ENCODE peak calls at places on chromosomes 3 and 15, in seven cellular contexts. N is MV-4-11; Q is amygdala; E is dermis microvascular lymphatic vessel endothelial cell; B is breast epithelium; H is GM19239; I is effector CD4-positive, alpha-beta T cell. K is an unnamed sample.

GRCh38 chr3:157176108-157176507 is 16.2 kb upstream of the CCNL1 start:
- DNase-seq in N (no peak), Q (no peak), E (peak; percentile 23), B (no peak), H (no peak), I (no peak), K (no peak)

GRCh38 chr15:62966294-62966693 is 76.3 kb upstream of the TPM1 start:
- DNase-seq in N (no peak), Q (no peak), E (no peak), B (no peak), H (no peak), I (no peak), K (no peak)

GRCh38 chr3:155303540-155303939 is 10.1 kb upstream of the STRIT1 start:
- DNase-seq in N (no peak), Q (no peak), E (no peak), B (no peak), H (no peak), I (no peak), K (no peak)

GRCh38 chr3:177300039-177300833 is 103.0 kb upstream of the TBL1XR1 start:
- DNase-seq in N (peak; percentile 78), Q (no peak), E (no peak), B (no peak), H (peak; percentile 24), I (no peak), K (peak; percentile 36)

GRCh38 chr3:65368866-65369265 is 669.9 kb downstream of the MAGI1 start:
- DNase-seq in N (no peak), Q (no peak), E (no peak), B (no peak), H (no peak), I (no peak), K (no peak)

GRCh38 chr15:55247766-55248427 is 41.7 kb downstream of the RAB27A start:
- DNase-seq in N (peak; percentile 66), Q (no peak), E (no peak), B (no peak), H (no peak), I (no peak), K (no peak)

GRCh38 chr3:121592856-121593702 is at the start of gene FBXO40:
- DNase-seq in N (no peak), Q (no peak), E (no peak), B (no peak), H (no peak), I (no peak), K (no peak)

GRCh38 chr3:159158801-159159200 is 356.9 kb downstream of the MFSD1 start:
- DNase-seq in N (no peak), Q (no peak), E (no peak), B (no peak), H (no peak), I (no peak), K (no peak)

GRCh38 chr3:113275876-113276580 is 64.7 kb downstream of the BOC start:
- DNase-seq in N (peak; percentile 93), Q (no peak), E (no peak), B (peak; percentile 49), H (peak; percentile 72), I (no peak), K (peak; percentile 82)

GRCh38 chr15:92914768-92915221 is 14.7 kb downstream of the CHD2 start:
- DNase-seq in N (no peak), Q (no peak), E (no peak), B (no peak), H (no peak), I (no peak), K (no peak)

GRCh38 chr15:91049378-91050127 is 27.2 kb upstream of the VPS33B start:
- DNase-seq in N (peak; percentile 65), Q (peak; percentile 52), E (peak; percentile 60), B (peak; percentile 42), H (peak; percentile 18), I (peak; percentile 21), K (peak; percentile 62)

GRCh38 chr3:124535306-124535705 is 194.9 kb upstream of the UMPS start:
- DNase-seq in N (no peak), Q (no peak), E (no peak), B (no peak), H (no peak), I (no peak), K (no peak)

GRCh38 chr15:41502787-41503668 is 9.4 kb downstream of the ITPKA start:
- DNase-seq in N (peak; percentile 37), Q (no peak), E (no peak), B (no peak), H (no peak), I (no peak), K (no peak)

GRCh38 chr3:129326591-129326990 is 47.9 kb downstream of the HMCES start:
- DNase-seq in N (no peak), Q (no peak), E (no peak), B (no peak), H (no peak), I (no peak), K (no peak)

GRCh38 chr15:55319537-55320325 is 709 bp downstream of the PIGB start:
- DNase-seq in N (peak; percentile 67), Q (no peak), E (no peak), B (no peak), H (peak; percentile 16), I (no peak), K (no peak)

GRCh38 chr15:67082007-67082536 is 16.7 kb downstream of the SMAD3 start:
- DNase-seq in N (no peak), Q (no peak), E (no peak), B (no peak), H (no peak), I (peak; percentile 49), K (no peak)

GRCh38 chr15:77454265-77454664 is 33.6 kb downstream of the HMG20A start:
- DNase-seq in N (no peak), Q (no peak), E (no peak), B (no peak), H (no peak), I (no peak), K (no peak)